ENCODE peak calls at places on chromosomes 3 and 15, in seven cellular contexts. L is endothelial cell of umbilical vein, D is hypothalamus, Y is cardiac fibroblast, O is Panc1, Z is nucleus accumbens, F is progenitor cell of endocrine pancreas. N is an unnamed sample.

GRCh38 chr3:175146258-175146657 is 287.1 kb downstream of the NAALADL2 start:
- DNase-seq in F (no peak), O (no peak), D (no peak), Y (peak; percentile 62), Z (no peak), L (peak; percentile 31), N (no peak)

GRCh38 chr3:142232340-142232739 is 7.0 kb upstream of the GK5 start:
- DNase-seq in O (no peak), D (no peak), L (no peak), F (no peak), Z (no peak), Y (no peak), N (no peak)

GRCh38 chr3:160661660-160662059 is 15.3 kb upstream of the ARL14 start:
- DNase-seq in Y (no peak), F (no peak), D (no peak), L (no peak), Z (no peak), O (no peak), N (no peak)

GRCh38 chr15:81939604-81940440 is 106.0 kb downstream of the MEX3B start:
- DNase-seq in Z (no peak), O (peak; percentile 8), F (no peak), D (no peak), L (peak; percentile 65), Y (peak; percentile 84), N (no peak)

GRCh38 chr15:98964461-98965454 is 42.8 kb downstream of the PGPEP1L start:
- DNase-seq in Z (no peak), Y (no peak), F (no peak), L (no peak), O (no peak), D (no peak), N (no peak)

GRCh38 chr3:133964547-133964946 is 65.2 kb downstream of the SLCO2A1 start:
- DNase-seq in Y (no peak), O (no peak), L (no peak), F (no peak), D (no peak), Z (no peak), N (no peak)

GRCh38 chr3:114903213-114903612 is 243.9 kb downstream of the ZBTB20 start:
- DNase-seq in Z (no peak), F (no peak), Y (no peak), L (no peak), D (no peak), O (no peak), N (no peak)

GRCh38 chr15:42118650-42119531 is 24.5 kb upstream of the PLA2G4D start:
- DNase-seq in F (no peak), Y (no peak), O (no peak), D (no peak), Z (no peak), L (no peak), N (peak; percentile 88)

GRCh38 chr15:57398336-57398735 is 22.0 kb downstream of the CGNL1 start:
- DNase-seq in O (no peak), L (no peak), Y (no peak), F (no peak), D (no peak), Z (no peak), N (peak; percentile 38)

GRCh38 chr3:49119439-49119838 is 1.2 kb downstream of the USP19 start:
- DNase-seq in L (no peak), F (no peak), Z (no peak), D (no peak), Y (peak; percentile 32), O (no peak), N (no peak)

GRCh38 chr15:58165661-58166060 is 27.5 kb downstream of the AQP9 start:
- DNase-seq in Z (no peak), O (no peak), F (no peak), Y (peak; percentile 37), L (peak; percentile 40), D (no peak), N (no peak)

GRCh38 chr3:13249630-13250395 is 170.3 kb downstream of the NUP210 start:
- DNase-seq in D (no peak), L (no peak), O (no peak), Y (no peak), F (no peak), Z (no peak), N (no peak)

GRCh38 chr15:35934383-35935049 is 388.6 kb upstream of the DPH6 start:
- DNase-seq in L (no peak), D (no peak), Y (no peak), F (no peak), Z (no peak), O (no peak), N (no peak)

GRCh38 chr3:16240229-16241023 is 24.3 kb downstream of the DPH3 start:
- DNase-seq in Y (peak; percentile 88), Z (no peak), O (peak; percentile 24), L (no peak), F (no peak), D (no peak), N (no peak)

GRCh38 chr3:108406661-108407206 is 103.7 kb downstream of the MYH15 start:
- DNase-seq in D (no peak), O (peak; percentile 75), Y (peak; percentile 83), L (peak; percentile 60), F (no peak), Z (peak; percentile 26), N (peak; percentile 7)

GRCh38 chr3:143977326-143978262 is 6.0 kb downstream of the DIPK2A start:
- DNase-seq in Y (peak; percentile 58), F (no peak), L (no peak), Z (no peak), D (peak; percentile 16), O (no peak), N (no peak)

GRCh38 chr15:26773917-26774316 is 1.1 kb upstream of the GABRB3 start:
- DNase-seq in Z (no peak), F (peak; percentile 15), Y (no peak), L (no peak), D (no peak), O (no peak), N (no peak)

GRCh38 chr3:110314512-110315114 is 757.0 kb upstream of the NECTIN3 start:
- DNase-seq in D (peak; percentile 4), L (peak; percentile 56), O (peak; percentile 54), F (peak; percentile 32), Z (peak; percentile 1), Y (peak; percentile 83), N (peak; percentile 43)

GRCh38 chr3:98343647-98344507 is 9.8 kb upstream of the OR5K4 start:
- DNase-seq in O (peak; percentile 27), L (peak; percentile 42), Y (peak; percentile 48), F (no peak), D (peak; percentile 22), Z (no peak), N (peak; percentile 2)

GRCh38 chr15:41169784-41170183 is 53.7 kb upstream of the INO80 start:
- DNase-seq in F (no peak), Y (no peak), Z (no peak), D (no peak), L (no peak), O (no peak), N (no peak)

GRCh38 chr3:160449660-160450598 is at the start of gene TRIM59:
- DNase-seq in Z (peak; percentile 69), O (peak; percentile 75), Y (peak; percentile 98), D (peak; percentile 72), L (peak; percentile 98), F (peak; percentile 96), N (peak; percentile 89)

GRCh38 chr3:65126527-65127440 is 439.0 kb upstream of the ADAMTS9 start:
- DNase-seq in L (peak; percentile 60), F (no peak), O (no peak), Z (no peak), Y (peak; percentile 22), D (no peak), N (no peak)

GRCh38 chr3:128489860-128490649 is 2.9 kb downstream of the GATA2 start:
- DNase-seq in D (no peak), F (no peak), Z (no peak), L (peak; percentile 77), Y (peak; percentile 48), O (no peak), N (peak; percentile 47)

GRCh38 chr15:43887901-43888300 is 61.1 kb downstream of the WDR76 start:
- DNase-seq in O (no peak), Y (no peak), D (no peak), L (no peak), Z (no peak), F (no peak), N (no peak)

GRCh38 chr3:106720510-106720909 is 656.7 kb upstream of the CCDC54 start:
- DNase-seq in F (no peak), L (no peak), Z (no peak), D (no peak), O (no peak), Y (no peak), N (no peak)

GRCh38 chr3:165185707-165186327 is 10.4 kb downstream of the SLITRK3 start:
- DNase-seq in F (peak; percentile 38), Y (peak; percentile 74), D (peak; percentile 51), O (peak; percentile 32), Z (no peak), L (peak; percentile 35), N (peak; percentile 91)

GRCh38 chr15:87287156-87287555 is 969.4 kb downstream of the NTRK3 start:
- DNase-seq in Y (peak; percentile 84), F (no peak), Z (no peak), O (no peak), D (no peak), L (no peak), N (no peak)

GRCh38 chr3:52512105-52512504 is 17.0 kb downstream of the STAB1 start:
- DNase-seq in Y (no peak), L (no peak), D (no peak), F (no peak), O (no peak), Z (no peak), N (no peak)

GRCh38 chr3:128950223-128950938 is 43.5 kb downstream of the CFAP92 start:
- DNase-seq in Z (no peak), L (peak; percentile 58), D (no peak), F (no peak), Y (peak; percentile 39), O (no peak), N (peak; percentile 19)

GRCh38 chr15:61205427-61205826 is 23.7 kb downstream of the RORA start:
- DNase-seq in O (no peak), L (peak; percentile 38), D (no peak), F (no peak), Z (no peak), Y (peak; percentile 45), N (no peak)

GRCh38 chr3:196524527-196524926 is 9.4 kb upstream of the SMCO1 start:
- DNase-seq in Z (no peak), O (no peak), D (no peak), Y (peak; percentile 46), F (no peak), L (peak; percentile 39), N (no peak)

GRCh38 chr3:184857099-184857498 is 45.1 kb downstream of the VPS8 start:
- DNase-seq in Z (no peak), Y (no peak), O (no peak), L (no peak), D (no peak), F (no peak), N (no peak)

GRCh38 chr3:50539887-50540286 is 27.7 kb downstream of the C3orf18 start:
- DNase-seq in Z (no peak), L (no peak), Y (no peak), F (no peak), O (no peak), D (no peak), N (no peak)

GRCh38 chr3:48820626-48821324 is 26.9 kb downstream of the PRKAR2A start:
- DNase-seq in L (peak; percentile 84), Y (peak; percentile 66), O (no peak), F (no peak), D (no peak), Z (no peak), N (no peak)

GRCh38 chr3:16377847-16378302 is 112.9 kb downstream of the OXNAD1 start:
- DNase-seq in D (no peak), Y (no peak), F (no peak), L (no peak), O (no peak), Z (no peak), N (no peak)

GRCh38 chr15:52021128-52021671 is 2.2 kb downstream of the MAPK6 start:
- DNase-seq in O (peak; percentile 63), Y (peak; percentile 95), D (no peak), L (peak; percentile 85), Z (no peak), F (no peak), N (peak; percentile 17)

GRCh38 chr3:186224211-186224610 is 115.3 kb upstream of the ETV5 start:
- DNase-seq in L (no peak), D (no peak), O (no peak), Y (no peak), F (no peak), Z (no peak), N (no peak)

N was measured in NCI-H510A treated with DMSO at 0.1 percent for 48 hours.